ENCODE peak calls at places on chromosomes 1 and 21, in ten cellular contexts. K is transverse colon, M is ovary, A is breast epithelium, N is sigmoid colon, C is esophagus squamous epithelium, B is adrenal gland, W is suprapubic skin, X is GM12878, Z is uterus. F is an unnamed sample. For H3K36me3, the result is how much of the 10 kb centered on the place peaks cover.

GRCh38 chr1:20265243-20265642 is 25.4 kb upstream of the VWA5B1 start:
- DNase-seq in N (peak), X (no peak), C (no peak), W (no peak), K (peak), Z (no peak), B (no peak), A (no peak), M (no peak), F (no peak)

GRCh38 chr21:36513430-36513829 is 33.5 kb upstream of the CLDN14 start:
- DNase-seq in Z (no peak), M (no peak), B (no peak), X (no peak), N (no peak), A (no peak), C (no peak), K (no peak), W (no peak), F (no peak)

GRCh38 chr21:21682172-21682571 is 684.0 kb downstream of the NCAM2 start:
- DNase-seq in N (no peak), X (no peak), K (no peak), W (no peak), B (no peak), A (no peak), Z (no peak), M (no peak), C (no peak), F (no peak)

GRCh38 chr1:12619396-12620141 is 1.6 kb upstream of the DHRS3 start:
- DNase-seq in A (peak), K (peak), C (no peak), N (peak), W (peak), Z (peak), M (peak), X (no peak), B (peak), F (peak)

GRCh38 chr1:193504920-193505319 is 318.5 kb upstream of the B3GALT2 start:
- DNase-seq in Z (no peak), K (no peak), A (no peak), X (no peak), N (no peak), M (no peak), B (no peak), C (no peak), W (no peak), F (no peak)

GRCh38 chr1:70556541-70556940 is 145.5 kb downstream of the CTH start:
- DNase-seq in Z (no peak), M (no peak), K (no peak), A (no peak), W (no peak), X (no peak), N (no peak), B (no peak), C (no peak), F (no peak)

GRCh38 chr21:15250384-15250783 is 185.6 kb upstream of the NRIP1 start:
- DNase-seq in Z (no peak), A (no peak), M (no peak), X (no peak), C (no peak), B (no peak), W (no peak), N (no peak), K (no peak), F (no peak)

GRCh38 chr1:205492201-205492667 is 12.2 kb upstream of the CDK18 start:
- DNase-seq in X (no peak), N (no peak), B (no peak), K (no peak), C (no peak), Z (no peak), M (no peak), A (no peak), W (no peak), F (no peak)

GRCh38 chr1:10399487-10399917 is 638 bp downstream of the PGD start:
- DNase-seq in C (no peak), Z (no peak), M (no peak), N (peak), K (no peak), X (no peak), A (no peak), W (peak), B (peak), F (peak)

GRCh38 chr1:183567584-183567983 is 22.7 kb downstream of the NCF2 start:
- DNase-seq in B (peak), Z (no peak), A (no peak), M (no peak), X (peak), W (no peak), C (no peak), K (peak), N (no peak), F (peak)

GRCh38 chr1:29830383-29830782 is 594.1 kb downstream of the PTPRU start:
- DNase-seq in A (no peak), N (no peak), K (no peak), X (no peak), C (no peak), Z (no peak), W (no peak), B (no peak), M (no peak), F (no peak)

GRCh38 chr1:209375681-209376360 is 207.7 kb upstream of the CAMK1G start:
- DNase-seq in W (no peak), C (no peak), B (no peak), K (no peak), X (no peak), A (no peak), M (no peak), N (no peak), Z (no peak), F (no peak)

GRCh38 chr1:184056921-184057496 is 5.5 kb downstream of the TSEN15 start:
- DNase-seq in W (no peak), M (no peak), X (no peak), B (no peak), Z (no peak), K (no peak), A (no peak), N (no peak), C (no peak), F (no peak)

GRCh38 chr1:154609398-154610380 is 1.7 kb upstream of the ADAR start:
- DNase-seq in K (peak), N (no peak), Z (no peak), B (no peak), C (no peak), M (no peak), X (no peak), A (no peak), W (no peak), F (no peak)

GRCh38 chr1:182309631-182310351 is 81.8 kb downstream of the GLUL start:
- DNase-seq in M (no peak), N (no peak), B (no peak), Z (no peak), K (no peak), X (no peak), C (no peak), W (no peak), A (no peak), F (no peak)

GRCh38 chr1:99970713-99971255 is 988 bp downstream of the SLC35A3 start:
- DNase-seq in A (no peak), W (no peak), M (no peak), B (no peak), N (no peak), C (no peak), X (no peak), Z (no peak), K (peak), F (peak)

GRCh38 chr1:216562383-216562782 is 139.1 kb upstream of the USH2A start:
- DNase-seq in X (no peak), B (no peak), N (no peak), C (no peak), W (no peak), K (no peak), M (no peak), A (no peak), Z (no peak), F (no peak)

GRCh38 chr1:248622491-248623106 is 12.3 kb downstream of the OR2T11 start:
- DNase-seq in C (no peak), W (no peak), B (no peak), M (no peak), A (no peak), K (no peak), X (no peak), Z (no peak), N (no peak), F (peak)

GRCh38 chr1:25820247-25821111 is 725 bp downstream of the MTFR1L start:
- DNase-seq in A (no peak), K (peak), B (peak), Z (no peak), C (no peak), X (peak), N (peak), M (peak), W (peak), F (peak)
- TF ChIP-seq POLR2A in A (no peak), K (peak), B (peak), Z (no peak), C (peak), X (peak), N (no peak), M (no peak), W (no peak), F (no peak)

GRCh38 chr21:38126677-38127271 is 130.0 kb upstream of the KCNJ15 start:
- DNase-seq in K (peak), C (no peak), W (no peak), X (no peak), B (peak), M (no peak), N (no peak), Z (no peak), A (no peak), F (peak)
- TF ChIP-seq CTCF in K (peak), C (peak), W (peak), X (peak), B (peak), M (no peak), N (no peak), Z (peak), A (peak), F (peak)

GRCh38 chr1:119968601-119969000 is 72.3 kb upstream of the ADAM30 start:
- DNase-seq in A (no peak), C (no peak), N (no peak), X (no peak), Z (no peak), M (no peak), B (no peak), K (no peak), W (no peak), F (no peak)

GRCh38 chr1:119966681-119967080 is 70.4 kb upstream of the ADAM30 start:
- DNase-seq in Z (no peak), A (no peak), M (peak), N (no peak), X (no peak), C (no peak), K (no peak), W (no peak), B (no peak), F (no peak)

GRCh38 chr1:119964673-119965363 is 68.5 kb upstream of the ADAM30 start:
- DNase-seq in A (no peak), C (no peak), M (no peak), N (no peak), X (no peak), K (no peak), B (no peak), W (no peak), Z (no peak), F (no peak)

GRCh38 chr1:119968068-119968492 is 71.8 kb upstream of the ADAM30 start:
- DNase-seq in X (peak), A (no peak), W (no peak), K (peak), B (peak), C (no peak), M (no peak), Z (peak), N (no peak), F (peak)

GRCh38 chr1:119966020-119966419 is 69.7 kb upstream of the ADAM30 start:
- DNase-seq in C (no peak), W (no peak), B (no peak), X (no peak), Z (no peak), M (no peak), N (no peak), K (no peak), A (no peak), F (no peak)
- H3K36me3 ChIP-seq in C (under half), W (under half), B (under half), X (under half), Z (under half), M (under half), N (under half), K (under half), A (under half), F (under half)

DNA sequence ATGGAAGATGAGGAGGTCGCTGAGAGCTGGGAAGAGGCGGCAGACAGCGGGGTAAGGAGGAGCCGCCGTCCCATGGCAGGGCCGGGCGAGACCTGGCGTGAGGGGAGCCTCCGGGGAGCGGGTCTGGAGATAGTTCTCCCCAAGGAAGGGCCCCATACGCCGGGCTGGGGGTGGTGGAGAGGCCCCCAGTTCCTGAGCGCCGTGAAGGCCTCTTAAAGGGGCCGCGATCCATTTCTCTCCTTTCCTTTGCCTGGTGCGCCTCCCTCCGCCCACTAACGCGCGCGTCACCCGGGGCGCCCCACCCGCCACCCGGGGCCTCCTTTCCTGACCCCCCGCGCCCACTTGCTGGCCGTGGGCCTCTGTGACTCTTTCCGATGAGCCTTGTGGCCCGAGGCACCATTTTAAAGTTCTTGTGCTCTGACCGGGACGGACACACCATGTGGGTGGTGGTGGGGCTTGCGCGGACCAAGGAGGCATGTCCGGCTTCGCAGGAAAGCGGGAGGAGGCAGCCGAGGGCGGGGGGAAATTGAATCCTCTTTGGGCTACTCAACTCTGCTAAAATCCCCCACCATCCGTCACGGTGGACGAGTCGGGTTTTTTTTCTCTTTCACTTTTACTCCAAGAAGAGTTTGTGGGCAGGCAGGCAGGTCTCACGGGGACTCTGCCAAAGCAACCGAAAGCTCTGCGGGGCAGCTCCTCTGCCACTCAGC is 371 bp downstream of the SZRD1 start:
- DNase-seq in K (peak), C (peak), N (peak), M (peak), Z (peak), A (peak), B (peak), W (peak), X (peak), F (no peak)
- TF ChIP-seq POLR2A in K (peak), C (peak), N (peak), M (peak), Z (peak), A (peak), B (peak), W (peak), X (peak), F (peak)

GRCh38 chr1:244674446-244674845 is 21.5 kb downstream of the DESI2 start:
- DNase-seq in A (no peak), N (no peak), K (no peak), M (no peak), W (no peak), C (no peak), X (no peak), Z (no peak), B (no peak), F (no peak)

GRCh38 chr1:244672961-244673695 is 20.2 kb downstream of the DESI2 start:
- DNase-seq in Z (peak), N (no peak), X (no peak), C (no peak), M (peak), W (no peak), K (no peak), B (peak), A (no peak), F (no peak)

GRCh38 chr1:244675167-244675566 is 22.2 kb downstream of the DESI2 start:
- DNase-seq in W (no peak), X (no peak), N (no peak), B (no peak), Z (no peak), A (no peak), K (no peak), M (no peak), C (no peak), F (no peak)

GRCh38 chr1:244680667-244681066 is 27.7 kb downstream of the DESI2 start:
- DNase-seq in C (no peak), A (no peak), B (no peak), K (no peak), M (no peak), Z (no peak), W (no peak), X (no peak), N (no peak), F (no peak)

DNA sequence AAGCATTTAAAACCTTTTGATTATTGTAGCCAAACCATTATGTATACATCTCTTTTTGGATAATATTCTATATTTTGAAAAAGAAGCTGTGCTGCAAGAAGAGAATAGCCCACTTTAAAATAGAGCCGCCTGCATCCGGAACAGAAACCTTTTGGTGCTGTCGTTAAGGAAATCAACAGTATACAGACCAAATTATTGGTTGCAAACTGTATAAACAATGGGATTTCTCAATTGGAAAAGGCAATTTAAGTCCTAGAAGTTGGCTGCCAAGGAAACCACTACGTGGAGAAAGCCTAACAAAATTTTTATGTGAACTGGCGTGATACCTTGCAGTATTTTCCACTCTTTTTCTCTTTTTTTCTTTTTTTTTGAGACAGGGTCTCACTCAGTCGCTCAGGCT is 25.8 kb downstream of the DESI2 start:
- DNase-seq in M (no peak), N (no peak), B (no peak), Z (no peak), A (no peak), C (no peak), W (no peak), K (no peak), X (no peak), F (no peak)
- TF ChIP-seq CTCF in M (no peak), N (no peak), B (no peak), Z (no peak), A (no peak), C (no peak), W (no peak), K (no peak), X (no peak), F (no peak)

GRCh38 chr1:234603221-234604204 is 6.5 kb downstream of the IRF2BP2 start:
- DNase-seq in W (no peak), N (no peak), K (no peak), B (no peak), X (no peak), A (no peak), M (no peak), C (no peak), Z (no peak), F (no peak)
- H3K36me3 ChIP-seq in W (under half), N (under half), K (under half), B (under half), X (under half), A (under half), M (under half), C (under half), Z (under half), F (under half)

F was measured in body of pancreas.